ENCODE peak calls at places on chromosomes 7 and 10, in ten cellular contexts. One of them, this sample, is unnamed.

GRCh38 chr7:135095450-135095849 is 52.4 kb upstream of the TMEM140 start:
- DNase-seq in AG09309: no peak
- DNase-seq in GM23338: no peak
- DNase-seq in BE2C: no peak
- DNase-seq in nephron progenitor cell: no peak
- DNase-seq in GM10248: no peak
- DNase-seq in left lung: no peak
- DNase-seq in SK-N-SH: no peak
- DNase-seq in GM20000: no peak
- DNase-seq in heart right ventricle: no peak
- DNase-seq in this sample: no peak

GRCh38 chr7:143314107-143314506 is 1.8 kb upstream of the CLCN1 start:
- DNase-seq in BE2C: no peak
- DNase-seq in left lung: no peak
- DNase-seq in AG09309: no peak
- DNase-seq in SK-N-SH: no peak
- DNase-seq in GM10248: no peak
- DNase-seq in GM23338: no peak
- DNase-seq in heart right ventricle: no peak
- DNase-seq in GM20000: no peak
- DNase-seq in nephron progenitor cell: no peak
- DNase-seq in this sample: no peak

GRCh38 chr7:19024261-19024660 is 93.2 kb downstream of the TWIST1 start:
- DNase-seq in SK-N-SH: no peak
- DNase-seq in GM10248: no peak
- DNase-seq in heart right ventricle: no peak
- DNase-seq in left lung: no peak
- DNase-seq in nephron progenitor cell: no peak
- DNase-seq in AG09309: peak; percentile 80
- DNase-seq in BE2C: no peak
- DNase-seq in GM23338: no peak
- DNase-seq in GM20000: no peak
- DNase-seq in this sample: peak; percentile 87

GRCh38 chr10:95818663-95819062 is 62.7 kb downstream of the ENTPD1 start:
- DNase-seq in GM20000: no peak
- DNase-seq in BE2C: no peak
- DNase-seq in GM23338: no peak
- DNase-seq in SK-N-SH: no peak
- DNase-seq in AG09309: peak; percentile 11
- DNase-seq in nephron progenitor cell: no peak
- DNase-seq in GM10248: no peak
- DNase-seq in left lung: no peak
- DNase-seq in heart right ventricle: no peak
- DNase-seq in this sample: peak; percentile 80

GRCh38 chr10:14016011-14016536 is 314.6 kb downstream of the FRMD4A start:
- DNase-seq in AG09309: no peak
- DNase-seq in BE2C: no peak
- DNase-seq in GM23338: no peak
- DNase-seq in heart right ventricle: peak; percentile 52
- DNase-seq in GM20000: no peak
- DNase-seq in SK-N-SH: no peak
- DNase-seq in GM10248: no peak
- DNase-seq in nephron progenitor cell: no peak
- DNase-seq in left lung: no peak
- DNase-seq in this sample: no peak

GRCh38 chr7:37081436-37081835 is 357.1 kb upstream of the AOAH start:
- DNase-seq in GM10248: no peak
- DNase-seq in BE2C: peak; percentile 32
- DNase-seq in GM20000: no peak
- DNase-seq in GM23338: no peak
- DNase-seq in SK-N-SH: no peak
- DNase-seq in heart right ventricle: peak; percentile 23
- DNase-seq in nephron progenitor cell: no peak
- DNase-seq in AG09309: no peak
- DNase-seq in left lung: no peak
- DNase-seq in this sample: no peak

GRCh38 chr7:83161186-83161585 is 1.5 kb downstream of the PCLO start:
- DNase-seq in left lung: no peak
- DNase-seq in GM20000: no peak
- DNase-seq in heart right ventricle: no peak
- DNase-seq in nephron progenitor cell: no peak
- DNase-seq in AG09309: no peak
- DNase-seq in BE2C: no peak
- DNase-seq in GM10248: no peak
- DNase-seq in GM23338: peak; percentile 49
- DNase-seq in SK-N-SH: no peak
- DNase-seq in this sample: no peak

GRCh38 chr10:108250954-108251620 is 1086.6 kb upstream of the SORCS1 start:
- DNase-seq in GM23338: no peak
- DNase-seq in heart right ventricle: no peak
- DNase-seq in SK-N-SH: peak; percentile 11
- DNase-seq in nephron progenitor cell: no peak
- DNase-seq in GM10248: no peak
- DNase-seq in BE2C: peak; percentile 72
- DNase-seq in AG09309: no peak
- DNase-seq in left lung: no peak
- DNase-seq in GM20000: no peak
- DNase-seq in this sample: peak; percentile 28

GRCh38 chr10:8453587-8453986 is 399.1 kb downstream of the GATA3 start:
- DNase-seq in GM20000: no peak
- DNase-seq in nephron progenitor cell: no peak
- DNase-seq in AG09309: peak; percentile 5
- DNase-seq in BE2C: no peak
- DNase-seq in GM10248: no peak
- DNase-seq in left lung: peak; percentile 71
- DNase-seq in heart right ventricle: peak; percentile 37
- DNase-seq in GM23338: no peak
- DNase-seq in SK-N-SH: no peak
- DNase-seq in this sample: no peak

GRCh38 chr10:90245623-90246022 is 544.2 kb downstream of the KIF20B start:
- DNase-seq in heart right ventricle: no peak
- DNase-seq in AG09309: no peak
- DNase-seq in BE2C: no peak
- DNase-seq in nephron progenitor cell: no peak
- DNase-seq in left lung: no peak
- DNase-seq in GM23338: no peak
- DNase-seq in GM20000: no peak
- DNase-seq in SK-N-SH: no peak
- DNase-seq in GM10248: no peak
- DNase-seq in this sample: peak; percentile 13

GRCh38 chr7:123148813-123149212 is 51.0 kb downstream of the SLC13A1 start:
- DNase-seq in heart right ventricle: no peak
- DNase-seq in nephron progenitor cell: no peak
- DNase-seq in BE2C: no peak
- DNase-seq in GM10248: no peak
- DNase-seq in AG09309: no peak
- DNase-seq in SK-N-SH: no peak
- DNase-seq in GM20000: no peak
- DNase-seq in left lung: no peak
- DNase-seq in GM23338: no peak
- DNase-seq in this sample: peak; percentile 14

GRCh38 chr10:51498424-51498823 is 201.0 kb downstream of the CSTF2T start:
- DNase-seq in nephron progenitor cell: no peak
- DNase-seq in BE2C: no peak
- DNase-seq in heart right ventricle: no peak
- DNase-seq in GM10248: no peak
- DNase-seq in left lung: no peak
- DNase-seq in GM23338: no peak
- DNase-seq in GM20000: no peak
- DNase-seq in SK-N-SH: no peak
- DNase-seq in AG09309: no peak
- DNase-seq in this sample: no peak

GRCh38 chr7:124724516-124725192 is 40.9 kb downstream of the GPR37 start:
- DNase-seq in heart right ventricle: no peak
- DNase-seq in BE2C: no peak
- DNase-seq in GM23338: no peak
- DNase-seq in GM20000: no peak
- DNase-seq in left lung: no peak
- DNase-seq in GM10248: no peak
- DNase-seq in AG09309: no peak
- DNase-seq in SK-N-SH: no peak
- DNase-seq in nephron progenitor cell: no peak
- DNase-seq in this sample: no peak

DNA sequence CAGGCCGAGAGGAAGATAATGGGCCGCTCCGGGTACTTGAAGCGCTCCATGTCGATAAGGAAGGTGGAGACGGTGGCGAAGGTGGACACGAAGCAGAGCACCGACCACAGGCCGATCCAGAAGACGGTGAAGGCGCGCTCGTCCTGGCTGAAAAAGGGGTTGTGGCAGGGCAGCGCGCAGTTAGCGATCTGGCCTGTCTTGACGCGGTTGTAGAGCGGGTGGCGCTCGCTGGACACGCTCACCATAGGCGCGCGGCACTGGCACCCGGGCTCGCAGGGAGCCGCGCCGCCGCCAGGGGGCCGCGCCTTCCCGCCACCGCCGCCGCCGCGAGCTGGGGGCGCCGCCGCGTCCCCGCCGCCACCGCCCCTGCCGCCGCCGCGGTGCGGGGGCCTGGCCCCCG is 1.6 kb downstream of the FZD8 start:
- DNase-seq in GM23338: peak; percentile 83
- DNase-seq in left lung: peak; percentile 86
- DNase-seq in GM20000: peak; percentile 86
- DNase-seq in GM10248: peak; percentile 68
- DNase-seq in AG09309: no peak
- DNase-seq in SK-N-SH: peak; percentile 92
- DNase-seq in heart right ventricle: peak; percentile 72
- DNase-seq in nephron progenitor cell: peak; percentile 78
- DNase-seq in BE2C: peak; percentile 73
- DNase-seq in this sample: peak; percentile 66
- TF ChIP-seq CTCF in GM23338: no peak
- TF ChIP-seq CTCF in left lung: peak; percentile 53
- TF ChIP-seq CTCF in GM20000: peak; percentile 41
- TF ChIP-seq CTCF in GM10248: peak; percentile 71
- TF ChIP-seq CTCF in AG09309: peak; percentile 37
- TF ChIP-seq CTCF in SK-N-SH: peak; percentile 38
- TF ChIP-seq CTCF in heart right ventricle: peak; percentile 57
- TF ChIP-seq CTCF in nephron progenitor cell: peak; percentile 22
- TF ChIP-seq CTCF in BE2C: no peak
- TF ChIP-seq CTCF in this sample: peak; percentile 37

DNA sequence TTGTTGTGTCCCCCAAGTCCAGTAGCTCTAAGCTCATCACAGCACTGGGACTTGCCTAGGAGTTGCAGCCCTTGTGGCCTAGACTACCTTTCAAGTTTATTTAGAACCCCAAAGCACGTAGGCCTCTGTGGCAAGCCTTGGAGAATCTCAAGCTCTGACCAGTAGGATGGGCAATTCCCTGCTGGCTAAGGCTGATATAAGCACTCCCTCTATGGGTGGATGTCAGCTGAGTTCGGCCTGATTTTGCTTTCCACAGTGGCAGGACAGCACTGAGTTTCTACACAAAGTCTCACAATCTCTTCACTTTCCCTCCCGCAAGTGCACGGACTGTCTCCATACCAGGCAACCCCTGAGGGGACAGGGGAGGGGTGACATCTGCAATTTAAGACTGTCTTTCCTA is 886.4 kb upstream of the LRRN3 start:
- DNase-seq in SK-N-SH: no peak
- DNase-seq in GM23338: peak; percentile 73
- DNase-seq in BE2C: peak; percentile 39
- DNase-seq in AG09309: no peak
- DNase-seq in nephron progenitor cell: peak; percentile 3
- DNase-seq in GM20000: no peak
- DNase-seq in GM10248: no peak
- DNase-seq in heart right ventricle: no peak
- DNase-seq in left lung: no peak
- DNase-seq in this sample: no peak
- TF ChIP-seq CTCF in SK-N-SH: no peak
- TF ChIP-seq CTCF in GM23338: peak; percentile 54
- TF ChIP-seq CTCF in BE2C: peak; percentile 74
- TF ChIP-seq CTCF in AG09309: no peak
- TF ChIP-seq CTCF in nephron progenitor cell: no peak
- TF ChIP-seq CTCF in GM20000: no peak
- TF ChIP-seq CTCF in GM10248: peak; percentile 7
- TF ChIP-seq CTCF in heart right ventricle: no peak
- TF ChIP-seq CTCF in left lung: no peak
- TF ChIP-seq CTCF in this sample: peak; percentile 36

DNA sequence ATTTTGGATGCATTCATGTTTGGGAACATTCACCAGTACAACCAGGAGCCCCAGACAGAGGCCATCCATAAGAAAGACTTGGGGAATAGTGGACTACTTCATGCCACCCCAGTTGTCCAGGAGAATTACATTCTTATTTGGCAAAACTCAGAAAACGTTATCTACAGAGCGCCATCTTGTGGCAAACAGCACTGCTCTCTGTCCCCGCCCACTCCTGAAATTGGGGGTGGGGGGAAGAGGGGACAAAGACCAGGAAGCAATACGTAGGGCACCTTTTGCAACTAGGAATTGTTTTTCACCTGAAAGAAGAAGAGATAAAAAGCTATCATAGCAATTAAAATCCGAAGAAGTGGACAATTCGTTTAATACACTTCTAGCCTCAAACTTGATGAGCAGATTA is 134.6 kb upstream of the MGMT start:
- DNase-seq in AG09309: no peak
- DNase-seq in nephron progenitor cell: no peak
- DNase-seq in SK-N-SH: peak; percentile 56
- DNase-seq in left lung: no peak
- DNase-seq in heart right ventricle: no peak
- DNase-seq in GM20000: no peak
- DNase-seq in BE2C: peak; percentile 54
- DNase-seq in GM10248: no peak
- DNase-seq in GM23338: peak; percentile 90
- DNase-seq in this sample: no peak
- TF ChIP-seq CTCF in AG09309: no peak
- TF ChIP-seq CTCF in nephron progenitor cell: peak; percentile 47
- TF ChIP-seq CTCF in SK-N-SH: no peak
- TF ChIP-seq CTCF in left lung: peak; percentile 21
- TF ChIP-seq CTCF in heart right ventricle: peak; percentile 38
- TF ChIP-seq CTCF in GM20000: no peak
- TF ChIP-seq CTCF in BE2C: peak; percentile 86
- TF ChIP-seq CTCF in GM10248: peak; percentile 23
- TF ChIP-seq CTCF in GM23338: peak; percentile 94
- TF ChIP-seq CTCF in this sample: peak; percentile 20

DNA sequence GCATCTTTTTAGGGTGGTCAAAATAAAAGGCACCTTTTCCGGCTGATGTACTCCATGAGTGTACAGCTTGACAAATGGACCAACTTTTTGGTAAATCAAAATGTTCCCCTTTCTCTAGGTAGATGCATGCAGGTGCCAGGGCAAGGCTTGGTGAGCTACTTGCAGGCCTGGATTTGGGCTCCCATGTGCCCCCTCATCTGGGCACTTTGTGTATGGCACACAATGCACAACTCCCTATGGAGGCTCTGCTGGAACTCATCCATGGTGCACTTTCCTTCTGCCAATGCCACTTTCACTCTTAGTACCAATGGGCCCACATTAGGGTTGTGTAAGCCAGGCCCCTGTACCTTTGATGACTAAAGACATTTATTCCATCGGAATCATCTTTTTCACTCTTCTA is 300.8 kb downstream of the SDHAF3 start:
- DNase-seq in SK-N-SH: peak; percentile 20
- DNase-seq in heart right ventricle: no peak
- DNase-seq in GM23338: peak; percentile 45
- DNase-seq in GM10248: no peak
- DNase-seq in left lung: no peak
- DNase-seq in nephron progenitor cell: no peak
- DNase-seq in GM20000: no peak
- DNase-seq in AG09309: no peak
- DNase-seq in BE2C: no peak
- DNase-seq in this sample: no peak
- TF ChIP-seq CTCF in SK-N-SH: peak; percentile 25
- TF ChIP-seq CTCF in heart right ventricle: no peak
- TF ChIP-seq CTCF in GM23338: peak; percentile 45
- TF ChIP-seq CTCF in GM10248: no peak
- TF ChIP-seq CTCF in left lung: no peak
- TF ChIP-seq CTCF in nephron progenitor cell: no peak
- TF ChIP-seq CTCF in GM20000: no peak
- TF ChIP-seq CTCF in AG09309: no peak
- TF ChIP-seq CTCF in BE2C: no peak
- TF ChIP-seq CTCF in this sample: no peak

This sample was measured in astrocyte of the spinal cord.